ENCODE peak calls at places on chromosomes 12 and 14, in eight cellular contexts. G is NT2/D1; K is fibroblast of pulmonary artery; F is effector memory CD4-positive, alpha-beta T cell; B is left ventricle myocardium inferior; N is right atrium auricular region; H is ovary; Q is astrocyte. W is an unnamed sample.
A peak's percentile ranks its signal among the peaks of the same experiment; 100 is the strongest.

GRCh38 chr12:77319141-77319540 is 253.8 kb upstream of the E2F7 start:
- DNase-seq in G (no peak), K (no peak), F (no peak), B (no peak), N (no peak), H (no peak), Q (no peak), W (no peak)

GRCh38 chr12:56978397-56979138 is 21.2 kb upstream of the RDH16 start:
- DNase-seq in G (no peak), K (no peak), F (no peak), B (no peak), N (no peak), H (no peak), Q (no peak), W (no peak)

GRCh38 chr14:31568151-31568550 is 6.9 kb downstream of the NUBPL start:
- DNase-seq in G (no peak), K (peak; percentile 61), F (no peak), B (no peak), N (no peak), H (no peak), Q (no peak), W (no peak)

GRCh38 chr12:32995623-32996022 is 99.0 kb upstream of the PKP2 start:
- DNase-seq in G (no peak), K (no peak), F (no peak), B (no peak), N (no peak), H (no peak), Q (no peak), W (no peak)

GRCh38 chr12:108602961-108603704 is 5.2 kb upstream of the TMEM119 start:
- DNase-seq in G (no peak), K (no peak), F (no peak), B (no peak), N (no peak), H (no peak), Q (no peak), W (no peak)

GRCh38 chr12:72241552-72241951 is 30.6 kb upstream of the TRHDE start:
- DNase-seq in G (no peak), K (no peak), F (no peak), B (no peak), N (no peak), H (no peak), Q (no peak), W (no peak)

GRCh38 chr12:42360747-42361403 is 34.9 kb downstream of the PPHLN1 start:
- DNase-seq in G (no peak), K (peak; percentile 12), F (no peak), B (no peak), N (no peak), H (no peak), Q (no peak), W (no peak)

GRCh38 chr14:100523131-100523530 is 64.1 kb downstream of the BEGAIN start:
- DNase-seq in G (no peak), K (no peak), F (no peak), B (no peak), N (no peak), H (no peak), Q (no peak), W (no peak)

GRCh38 chr12:26872623-26873022 is 39.6 kb upstream of the ITPR2 start:
- DNase-seq in G (no peak), K (no peak), F (no peak), B (no peak), N (no peak), H (no peak), Q (no peak), W (no peak)

GRCh38 chr12:3200032-3200617 is 122.9 kb downstream of the TSPAN9 start:
- DNase-seq in G (peak; percentile 99), K (peak; percentile 50), F (no peak), B (peak; percentile 63), N (no peak), H (peak; percentile 68), Q (peak; percentile 35), W (peak; percentile 95)

GRCh38 chr12:109943811-109944210 is 43.7 kb downstream of the TCHP start:
- DNase-seq in G (no peak), K (no peak), F (no peak), B (no peak), N (no peak), H (no peak), Q (no peak), W (no peak)

GRCh38 chr12:69241444-69242092 is 2.2 kb downstream of the CPSF6 start:
- DNase-seq in G (no peak), K (no peak), F (no peak), B (no peak), N (no peak), H (no peak), Q (no peak), W (no peak)
- H3K4me3 ChIP-seq in G (peak overlapping the region; percentile 84), K (peak overlapping the region; percentile 85), F (no peak overlapping the region), B (peak overlapping the region; percentile 86), N (peak overlapping the region; percentile 5), H (peak overlapping the region; percentile 5), Q (peak overlapping the region; percentile 95), W (peak overlapping the region; percentile 94)

DNA sequence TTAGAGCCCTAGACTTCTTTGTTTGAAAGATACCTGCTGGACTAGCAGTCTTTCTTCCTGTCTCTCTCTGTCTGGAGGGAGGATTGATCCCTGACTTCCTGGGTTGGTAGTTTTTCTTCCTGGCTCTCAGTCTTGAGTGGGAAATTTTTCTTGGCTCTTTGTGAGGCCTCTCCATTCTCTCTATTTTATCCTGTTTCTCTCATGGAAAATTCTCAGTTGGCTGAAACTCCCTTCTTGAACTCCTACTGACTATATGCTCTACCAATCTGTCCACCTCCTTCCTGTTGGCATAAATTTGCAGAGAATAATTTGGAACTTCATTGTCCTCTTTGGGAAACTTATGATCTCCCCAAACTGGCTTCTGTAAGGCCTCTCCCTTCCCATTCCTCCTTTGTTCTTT is 24.1 kb upstream of the MUCL1 start:
- DNase-seq in G (no peak), K (no peak), F (no peak), B (no peak), N (no peak), H (no peak), Q (no peak), W (no peak)
- H3K4me3 ChIP-seq in G (no peak overlapping the region), K (no peak overlapping the region), F (no peak overlapping the region), B (no peak overlapping the region), N (no peak overlapping the region), H (no peak overlapping the region), Q (no peak overlapping the region), W (no peak overlapping the region)

GRCh38 chr14:103275000-103275399 is 59.0 kb upstream of the EIF5 start:
- DNase-seq in G (no peak), K (no peak), F (no peak), B (no peak), N (no peak), H (no peak), Q (no peak), W (no peak)

GRCh38 chr14:103271189-103271588 is 62.8 kb upstream of the EIF5 start:
- DNase-seq in G (no peak), K (no peak), F (no peak), B (no peak), N (no peak), H (no peak), Q (no peak), W (no peak)

GRCh38 chr14:103273847-103274615 is 60.0 kb upstream of the EIF5 start:
- DNase-seq in G (no peak), K (no peak), F (no peak), B (no peak), N (no peak), H (no peak), Q (no peak), W (no peak)

DNA sequence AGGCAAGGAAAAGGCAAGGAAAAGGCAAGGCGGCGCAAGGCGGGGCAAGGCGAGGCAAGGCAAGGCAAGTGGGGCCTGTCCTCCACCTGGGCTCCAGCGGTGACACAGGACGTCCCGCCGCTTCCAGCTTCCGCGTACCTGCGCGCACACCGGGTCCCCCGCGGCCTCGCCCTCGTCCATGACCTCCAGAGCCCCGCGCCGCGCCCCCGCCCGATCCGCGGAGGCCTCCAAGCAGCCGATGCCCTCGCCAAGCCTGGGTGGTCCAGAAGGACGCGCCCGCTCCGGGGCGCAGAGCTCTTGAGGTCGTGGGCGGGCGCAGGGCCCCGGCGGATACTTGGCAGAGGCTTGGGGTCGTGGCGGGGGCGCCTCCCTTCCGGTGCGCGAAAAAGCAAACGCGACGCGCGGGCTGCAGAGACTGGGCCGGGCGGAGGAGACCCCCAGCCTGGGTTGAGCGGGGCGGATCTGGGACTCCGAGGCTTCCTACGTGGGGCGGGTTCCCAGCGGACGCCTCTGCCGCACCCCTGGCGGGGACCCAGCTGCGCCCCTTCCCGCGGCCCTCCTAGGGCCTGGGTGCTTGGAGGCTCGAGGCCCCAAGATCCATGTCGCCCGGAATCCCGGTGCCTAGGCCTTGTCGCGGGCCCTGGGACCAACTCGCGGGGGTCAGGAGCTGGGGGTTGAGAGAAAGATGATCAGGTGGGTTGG is 60.7 kb upstream of the EIF5 start:
- DNase-seq in G (no peak), K (no peak), F (no peak), B (no peak), N (no peak), H (no peak), Q (no peak), W (no peak)
- H3K4me3 ChIP-seq in G (no peak overlapping the region), K (no peak overlapping the region), F (no peak overlapping the region), B (peak overlapping the region; percentile 64), N (peak overlapping the region; percentile 48), H (peak overlapping the region; percentile 24), Q (peak overlapping the region; percentile 5), W (no peak overlapping the region)

GRCh38 chr12:124455336-124455735 is 112.1 kb downstream of the NCOR2 start:
- DNase-seq in G (no peak), K (no peak), F (no peak), B (no peak), N (no peak), H (peak; percentile 23), Q (no peak), W (no peak)

GRCh38 chr12:124452576-124453391 is 114.6 kb downstream of the NCOR2 start:
- DNase-seq in G (no peak), K (no peak), F (no peak), B (no peak), N (no peak), H (peak; percentile 24), Q (no peak), W (no peak)

GRCh38 chr12:124454352-124454725 is 113.1 kb downstream of the NCOR2 start:
- DNase-seq in G (no peak), K (no peak), F (no peak), B (no peak), N (no peak), H (no peak), Q (no peak), W (no peak)

GRCh38 chr12:124454735-124455134 is 112.7 kb downstream of the NCOR2 start:
- DNase-seq in G (no peak), K (peak; percentile 24), F (no peak), B (no peak), N (no peak), H (no peak), Q (peak; percentile 60), W (no peak)

DNA sequence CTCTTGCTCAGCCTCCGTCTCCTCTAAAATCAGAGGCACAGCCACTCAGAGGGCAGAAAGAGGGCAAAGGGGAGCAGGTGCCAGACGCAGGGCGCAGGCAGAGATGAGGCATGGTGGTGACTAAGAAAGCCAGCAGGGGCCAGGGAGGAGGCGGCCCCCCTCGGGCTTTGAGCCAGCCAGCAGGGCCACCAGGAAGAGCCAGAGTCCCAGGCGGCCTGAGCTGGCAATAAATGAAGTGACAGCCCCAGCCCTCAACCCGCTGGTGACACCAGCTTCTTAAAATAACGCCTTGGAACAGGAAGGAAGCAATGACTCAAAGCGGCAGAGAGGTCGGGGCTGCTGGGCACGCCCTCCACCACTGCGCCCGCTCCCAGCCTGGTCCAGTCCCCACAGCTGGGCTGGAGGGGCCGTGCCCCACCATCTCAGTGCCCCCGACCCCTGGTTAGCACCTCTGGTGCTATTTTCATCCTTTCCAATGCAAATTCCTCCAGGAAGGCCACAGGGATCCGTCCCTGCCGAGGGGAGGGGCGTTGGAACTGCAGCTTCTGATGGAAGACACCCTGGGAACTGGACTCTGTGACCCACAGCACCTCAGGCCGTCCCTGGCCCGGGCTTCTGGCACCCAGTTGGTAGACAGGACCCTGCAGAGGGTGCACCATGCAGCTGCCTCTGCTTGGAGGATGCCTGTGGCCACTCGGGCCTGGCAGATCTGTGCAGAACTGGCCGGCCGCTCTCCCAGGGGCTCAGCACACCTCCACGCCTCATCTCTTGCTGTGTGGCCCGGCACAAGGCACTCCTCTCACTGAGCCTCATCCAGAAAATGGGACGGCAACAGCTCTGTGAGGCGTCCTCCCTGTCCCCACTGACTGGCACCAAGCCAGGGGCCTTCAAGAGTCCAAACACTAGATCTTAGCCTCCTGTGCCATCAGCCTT is 113.7 kb downstream of the NCOR2 start:
- DNase-seq in G (no peak), K (peak; percentile 50), F (peak; percentile 86), B (peak; percentile 86), N (peak; percentile 95), H (peak; percentile 58), Q (peak; percentile 56), W (no peak)
- H3K4me3 ChIP-seq in G (no peak overlapping the region), K (no peak overlapping the region), F (peak overlapping the region; percentile 35), B (peak overlapping the region; percentile 43), N (no peak overlapping the region), H (no peak overlapping the region), Q (no peak overlapping the region), W (no peak overlapping the region)